ENCODE peak calls at places on chromosomes 7 and 10, in eight cellular contexts. G is upper lobe of right lung, W is psoas muscle, Y is heart left ventricle, B is endothelial cell of umbilical vein, H is heart right ventricle, D is astrocyte, O is GM23338. V is an unnamed sample. For H3K4me1, the result is how much of the 10 kb centered on the place peaks cover.

GRCh38 chr7:127678947-127679346 is 27.0 kb downstream of the SND1 start:
- DNase-seq in B (no peak), W (no peak), O (no peak), D (peak), G (no peak), H (no peak), Y (no peak), V (no peak)

GRCh38 chr7:144454256-144455039 is 51.0 kb upstream of the NOBOX start:
- DNase-seq in B (peak), W (no peak), D (no peak), Y (no peak), O (peak), H (no peak), G (no peak), V (no peak)

GRCh38 chr7:108406474-108406873 is 49.8 kb downstream of the NRCAM start:
- DNase-seq in Y (no peak), D (peak), W (no peak), O (no peak), H (no peak), B (no peak), G (no peak), V (no peak)

GRCh38 chr10:36281871-36282331 is 639.8 kb upstream of the FZD8 start:
- DNase-seq in H (no peak), Y (no peak), G (no peak), W (no peak), D (peak), B (no peak), O (no peak), V (no peak)

GRCh38 chr7:121084748-121085336 is 96.3 kb downstream of the CPED1 start:
- DNase-seq in B (peak), W (peak), Y (no peak), O (no peak), G (no peak), H (peak), D (peak), V (no peak)

GRCh38 chr10:99698504-99699080 is 33.3 kb downstream of the COX15 start:
- DNase-seq in Y (no peak), O (no peak), D (no peak), G (no peak), W (no peak), H (no peak), B (peak), V (no peak)

GRCh38 chr10:106387063-106387462 is 777.4 kb downstream of the SORCS1 start:
- DNase-seq in D (peak), G (no peak), W (no peak), Y (no peak), H (no peak), O (no peak), B (no peak), V (no peak)

GRCh38 chr7:55052726-55053431 is 34.1 kb downstream of the EGFR start:
- DNase-seq in H (no peak), Y (no peak), D (peak), O (no peak), W (no peak), B (no peak), G (no peak), V (no peak)

GRCh38 chr10:67114945-67115344 is 189.1 kb downstream of the LRRTM3 start:
- DNase-seq in W (no peak), H (no peak), D (no peak), G (no peak), Y (no peak), O (no peak), B (no peak), V (no peak)

GRCh38 chr7:1888425-1888824 is 218.3 kb downstream of the ELFN1 start:
- DNase-seq in W (no peak), H (no peak), Y (no peak), B (no peak), D (no peak), O (no peak), G (no peak), V (no peak)

GRCh38 chr10:84224411-84225028 is 824 bp downstream of the LRIT2 start:
- DNase-seq in D (no peak), O (peak), W (no peak), H (no peak), B (no peak), G (no peak), Y (no peak), V (no peak)

GRCh38 chr7:32518534-32519140 is 23.3 kb downstream of the AVL9 start:
- DNase-seq in D (peak), O (peak), Y (no peak), H (no peak), W (no peak), B (no peak), G (no peak), V (no peak)

GRCh38 chr10:126208736-126209317 is 179.4 kb downstream of the ADAM12 start:
- DNase-seq in W (no peak), G (no peak), O (no peak), B (peak), Y (no peak), H (no peak), D (peak), V (no peak)

GRCh38 chr7:4815609-4816418 is 40.4 kb downstream of the AP5Z1 start:
- DNase-seq in O (no peak), H (no peak), G (no peak), W (no peak), D (no peak), B (no peak), Y (no peak), V (no peak)

GRCh38 chr7:118478931-118479330 is 254.4 kb downstream of the ANKRD7 start:
- DNase-seq in G (no peak), D (no peak), H (no peak), B (no peak), W (no peak), Y (no peak), O (no peak), V (no peak)

GRCh38 chr10:87589653-87590052 is 70.0 kb upstream of the PAPSS2 start:
- DNase-seq in H (no peak), B (no peak), G (no peak), Y (no peak), W (no peak), D (peak), O (no peak), V (no peak)

GRCh38 chr10:123571978-123572377 is 94.2 kb upstream of the GPR26 start:
- DNase-seq in W (no peak), H (no peak), O (no peak), D (no peak), Y (no peak), B (no peak), G (no peak), V (no peak)

GRCh38 chr7:150351587-150352194 is 10.3 kb upstream of the RARRES2 start:
- DNase-seq in D (no peak), O (peak), W (no peak), H (no peak), Y (no peak), B (no peak), G (no peak), V (no peak)

GRCh38 chr10:75187961-75188426 is 22.6 kb upstream of the VDAC2 start:
- DNase-seq in B (peak), W (peak), D (peak), H (no peak), G (no peak), O (peak), Y (peak), V (no peak)

GRCh38 chr10:75189266-75190096 is 21.1 kb upstream of the VDAC2 start:
- DNase-seq in B (no peak), D (no peak), H (no peak), O (no peak), W (no peak), G (no peak), Y (no peak), V (no peak)

GRCh38 chr10:75191821-75192568 is 18.6 kb upstream of the VDAC2 start:
- DNase-seq in D (peak), G (no peak), O (no peak), H (peak), W (peak), B (peak), Y (peak), V (peak)

GRCh38 chr10:75181073-75181472 is 29.5 kb upstream of the VDAC2 start:
- DNase-seq in Y (no peak), O (no peak), G (no peak), D (no peak), B (peak), W (no peak), H (no peak), V (no peak)

DNA sequence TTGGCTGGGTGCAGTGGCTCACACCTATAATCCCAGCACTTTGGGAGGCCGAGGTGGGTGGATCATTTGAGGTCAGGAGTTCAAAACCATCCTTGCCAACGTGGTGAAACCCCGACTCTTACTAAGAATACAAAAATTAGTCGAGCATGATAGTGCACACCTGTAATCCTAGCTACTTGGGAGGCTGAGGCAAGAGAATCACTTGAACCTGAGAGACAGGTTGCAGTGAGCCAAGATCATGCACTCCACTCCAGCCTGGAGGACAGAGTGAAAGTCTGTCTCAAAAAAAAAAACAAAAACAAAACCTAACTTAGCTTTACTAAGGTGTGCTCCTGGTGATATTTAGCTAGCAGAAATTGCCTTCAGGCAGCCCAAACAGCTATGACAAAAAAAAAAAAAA is 24.3 kb upstream of the VDAC2 start:
- DNase-seq in W (no peak), D (no peak), O (no peak), Y (no peak), B (no peak), G (no peak), H (no peak), V (no peak)
- H3K27ac ChIP-seq in W (peak), D (no peak), O (peak), Y (no peak), B (no peak), G (no peak), H (no peak), V (peak)

GRCh38 chr7:69826283-69826682 is 228.0 kb downstream of the AUTS2 start:
- DNase-seq in W (no peak), G (no peak), D (no peak), H (no peak), B (no peak), O (no peak), Y (no peak), V (no peak)
- H3K4me1 ChIP-seq in W (under half), G (under half), D (under half), H (under half), B (under half), O (under half), Y (under half), V (under half)

DNA sequence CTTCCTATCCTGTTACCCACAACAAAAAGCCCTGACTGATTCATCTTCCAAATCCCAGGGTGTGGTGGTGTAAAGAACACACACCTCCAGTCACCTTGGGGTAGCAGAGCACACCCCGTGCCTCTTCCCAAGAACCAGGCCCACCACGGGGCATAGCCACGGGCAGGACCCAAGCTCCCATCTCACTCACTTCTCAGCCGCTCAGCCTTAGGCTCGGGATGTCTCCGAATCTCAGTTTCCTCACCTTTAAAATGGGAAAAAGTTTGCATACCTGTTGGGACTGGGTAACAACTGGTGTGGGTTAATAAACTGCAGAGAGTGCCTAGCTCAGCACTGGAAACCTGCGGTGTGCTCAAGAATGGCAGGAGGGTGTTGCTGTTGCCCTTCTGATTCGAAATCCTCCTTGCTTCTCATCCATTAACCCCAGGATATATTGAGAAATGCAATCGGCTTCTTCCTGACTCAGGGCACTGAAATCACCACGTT is 138.9 kb downstream of the FGFR2 start:
- DNase-seq in Y (no peak), D (no peak), W (no peak), G (no peak), B (no peak), H (no peak), O (no peak), V (no peak)
- TF ChIP-seq CTCF in Y (no peak), D (no peak), W (no peak), G (no peak), B (no peak), H (no peak), O (no peak), V (no peak)

GRCh38 chr10:43658227-43658626 is 9.5 kb upstream of the ZNF32 start:
- DNase-seq in H (no peak), G (no peak), O (no peak), B (no peak), Y (no peak), W (no peak), D (no peak), V (no peak)
- H3K27ac ChIP-seq in H (no peak), G (no peak), O (no peak), B (no peak), Y (no peak), W (no peak), D (no peak), V (no peak)

DNA sequence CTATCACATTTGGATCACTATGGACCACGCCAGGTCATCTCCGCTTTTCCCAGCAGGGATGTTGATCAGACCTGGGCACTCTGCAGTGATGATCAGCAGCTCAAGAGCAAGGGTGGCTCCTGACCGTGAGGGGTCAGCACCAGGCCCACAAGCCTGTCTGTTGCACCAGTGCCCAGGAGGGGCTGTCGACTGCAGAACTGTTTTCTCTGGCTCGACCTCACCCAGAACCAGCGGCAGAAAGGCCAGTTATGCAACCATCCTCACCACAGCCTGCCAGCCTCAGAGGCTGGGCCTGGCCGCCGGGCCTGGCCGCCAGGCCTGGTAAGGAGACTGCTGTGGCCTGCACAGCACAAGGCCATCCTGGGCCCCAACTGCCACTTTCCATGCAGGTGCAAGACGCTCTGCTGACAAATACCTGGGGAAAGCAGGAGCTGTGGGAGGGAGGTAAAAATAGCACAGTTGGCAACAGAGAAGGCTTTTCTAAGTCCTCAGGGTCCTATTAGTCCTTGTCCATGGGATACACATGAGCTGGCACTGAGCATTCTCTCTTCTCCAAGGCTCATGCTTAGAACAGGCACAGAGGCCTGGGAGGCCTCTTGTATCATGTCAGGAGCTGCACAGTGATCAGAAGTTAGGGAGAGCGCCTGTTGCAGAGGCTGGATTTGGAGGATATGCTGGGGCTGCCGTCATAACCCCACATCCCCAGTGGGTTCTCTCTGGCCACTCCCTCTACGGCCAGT is 17.5 kb downstream of the KCNMA1 start:
- DNase-seq in G (no peak), H (no peak), Y (no peak), O (no peak), D (no peak), W (no peak), B (no peak), V (no peak)
- H3K4me1 ChIP-seq in G (under half), H (under half), Y (under half), O (under half), D (under half), W (under half), B (under half), V (under half)

DNA sequence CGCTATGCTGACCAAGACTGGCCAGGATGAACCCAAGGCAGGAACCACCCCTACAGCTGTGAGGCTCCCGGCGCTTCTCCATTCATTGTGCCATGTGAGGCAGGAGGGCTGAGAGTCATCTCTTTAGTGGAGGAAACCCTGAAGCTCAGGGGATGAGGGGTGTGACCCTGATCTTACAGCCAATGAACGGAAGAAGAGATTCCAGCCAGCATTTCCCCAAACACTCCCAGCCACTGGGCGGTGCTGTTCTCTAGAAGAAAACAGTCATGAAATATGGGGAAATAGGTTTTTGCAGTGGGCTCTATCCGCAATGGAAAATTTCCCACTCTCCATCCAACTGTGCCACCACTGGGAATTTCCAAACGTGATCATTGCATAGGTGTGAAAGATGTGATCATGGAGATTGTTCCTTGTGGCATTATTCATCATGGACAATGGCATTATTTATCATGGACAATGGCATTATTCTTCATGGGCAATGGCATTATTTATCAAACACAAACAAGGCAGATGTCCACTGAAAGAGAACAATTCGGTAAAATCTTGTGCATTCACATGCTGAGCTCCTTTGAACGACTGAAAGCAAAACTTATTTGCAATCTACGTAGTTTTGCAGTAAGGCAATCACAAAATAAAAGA is 14.0 kb upstream of the SLC18A2 start:
- DNase-seq in H (no peak), D (no peak), G (no peak), O (peak), Y (no peak), B (peak), W (no peak), V (no peak)
- TF ChIP-seq CTCF in H (peak), D (peak), G (peak), O (peak), Y (no peak), B (peak), W (no peak), V (no peak)

V was measured in left ventricle myocardium inferior.